ENCODE peak calls at places on chromosomes 7 and 10, in four cellular contexts. One of them, this sample, is unnamed.

GRCh38 chr7:156558198-156558597 is 82.4 kb upstream of the RNF32 start:
- DNase-seq in mucosa of descending colon: no peak
- DNase-seq in suprapubic skin: no peak
- DNase-seq in tibial nerve: no peak
- DNase-seq in this sample: no peak

GRCh38 chr10:46222364-46222935 is 64.3 kb upstream of the ANTXRL start:
- DNase-seq in mucosa of descending colon: no peak
- DNase-seq in suprapubic skin: no peak
- DNase-seq in tibial nerve: no peak
- DNase-seq in this sample: no peak

GRCh38 chr10:103476046-103476768 is 2.8 kb downstream of the CALHM3 start:
- DNase-seq in mucosa of descending colon: no peak
- DNase-seq in suprapubic skin: no peak
- DNase-seq in tibial nerve: no peak
- DNase-seq in this sample: no peak

GRCh38 chr10:122618461-122619165 is 58.1 kb downstream of the DMBT1 start:
- DNase-seq in mucosa of descending colon: no peak
- DNase-seq in suprapubic skin: no peak
- DNase-seq in tibial nerve: no peak
- DNase-seq in this sample: peak; percentile 31

GRCh38 chr7:141076377-141076776 is 2.5 kb downstream of the TMEM178B start:
- DNase-seq in mucosa of descending colon: no peak
- DNase-seq in suprapubic skin: no peak
- DNase-seq in tibial nerve: no peak
- DNase-seq in this sample: no peak

GRCh38 chr10:34759161-34759836 is 55.8 kb downstream of the PARD3 start:
- DNase-seq in mucosa of descending colon: no peak
- DNase-seq in suprapubic skin: no peak
- DNase-seq in tibial nerve: no peak
- DNase-seq in this sample: no peak

GRCh38 chr10:97131702-97132101 is 54.1 kb downstream of the SLIT1 start:
- DNase-seq in mucosa of descending colon: no peak
- DNase-seq in suprapubic skin: no peak
- DNase-seq in tibial nerve: no peak
- DNase-seq in this sample: no peak

GRCh38 chr10:5890519-5890878 is 456 bp downstream of the FBH1 start:
- DNase-seq in mucosa of descending colon: peak; percentile 62
- DNase-seq in suprapubic skin: peak; percentile 72
- DNase-seq in tibial nerve: no peak
- DNase-seq in this sample: no peak

GRCh38 chr7:114784756-114785155 is 137.1 kb upstream of the MDFIC start:
- DNase-seq in mucosa of descending colon: no peak
- DNase-seq in suprapubic skin: no peak
- DNase-seq in tibial nerve: no peak
- DNase-seq in this sample: no peak

GRCh38 chr10:100510533-100511308 is 8.9 kb downstream of the SEC31B start:
- DNase-seq in mucosa of descending colon: no peak
- DNase-seq in suprapubic skin: no peak
- DNase-seq in tibial nerve: no peak
- DNase-seq in this sample: peak; percentile 63

GRCh38 chr7:105352018-105352612 is 36.6 kb downstream of the SRPK2 start:
- DNase-seq in mucosa of descending colon: peak; percentile 77
- DNase-seq in suprapubic skin: no peak
- DNase-seq in tibial nerve: peak; percentile 78
- DNase-seq in this sample: peak; percentile 42

GRCh38 chr7:49928787-49929186 is 155.3 kb downstream of the VWC2 start:
- DNase-seq in mucosa of descending colon: no peak
- DNase-seq in suprapubic skin: no peak
- DNase-seq in tibial nerve: no peak
- DNase-seq in this sample: no peak

GRCh38 chr10:68871105-68871711 is 29.9 kb upstream of the DDX50 start:
- DNase-seq in mucosa of descending colon: no peak
- DNase-seq in suprapubic skin: no peak
- DNase-seq in tibial nerve: no peak
- DNase-seq in this sample: no peak

GRCh38 chr10:36725581-36726520 is 399.5 kb upstream of the ANKRD30A start:
- DNase-seq in mucosa of descending colon: no peak
- DNase-seq in suprapubic skin: no peak
- DNase-seq in tibial nerve: no peak
- DNase-seq in this sample: no peak

GRCh38 chr7:391411-391951 is 101.5 kb downstream of the FOXL3 start:
- DNase-seq in mucosa of descending colon: peak; percentile 44
- DNase-seq in suprapubic skin: peak; percentile 63
- DNase-seq in tibial nerve: no peak
- DNase-seq in this sample: peak; percentile 69

GRCh38 chr7:149220534-149220933 is 18.9 kb upstream of the ZNF212 start:
- DNase-seq in mucosa of descending colon: no peak
- DNase-seq in suprapubic skin: no peak
- DNase-seq in tibial nerve: no peak
- DNase-seq in this sample: no peak

GRCh38 chr7:90843467-90843866 is 247.3 kb downstream of the CDK14 start:
- DNase-seq in mucosa of descending colon: no peak
- DNase-seq in suprapubic skin: no peak
- DNase-seq in tibial nerve: no peak
- DNase-seq in this sample: no peak

GRCh38 chr7:876972-877311 is 588 bp downstream of the GET4 start:
- DNase-seq in mucosa of descending colon: peak; percentile 83
- DNase-seq in suprapubic skin: no peak
- DNase-seq in tibial nerve: no peak
- DNase-seq in this sample: no peak

GRCh38 chr7:17679427-17679826 is 260.9 kb downstream of the SNX13 start:
- DNase-seq in mucosa of descending colon: no peak
- DNase-seq in suprapubic skin: no peak
- DNase-seq in tibial nerve: peak; percentile 52
- DNase-seq in this sample: no peak

GRCh38 chr10:119190353-119190752 is 11.7 kb upstream of the PRDX3 start:
- DNase-seq in mucosa of descending colon: no peak
- DNase-seq in suprapubic skin: no peak
- DNase-seq in tibial nerve: no peak
- DNase-seq in this sample: no peak

GRCh38 chr10:93871805-93872204 is 22.0 kb upstream of the SLC35G1 start:
- DNase-seq in mucosa of descending colon: no peak
- DNase-seq in suprapubic skin: no peak
- DNase-seq in tibial nerve: no peak
- DNase-seq in this sample: no peak

GRCh38 chr10:777913-778479 is 88.5 kb upstream of the DIP2C start:
- DNase-seq in mucosa of descending colon: no peak
- DNase-seq in suprapubic skin: no peak
- DNase-seq in tibial nerve: no peak
- DNase-seq in this sample: no peak

GRCh38 chr7:44473295-44473694 is 17.2 kb downstream of the NUDCD3 start:
- DNase-seq in mucosa of descending colon: no peak
- DNase-seq in suprapubic skin: no peak
- DNase-seq in tibial nerve: no peak
- DNase-seq in this sample: no peak

GRCh38 chr10:12742776-12743175 is 258.7 kb downstream of the CCDC3 start:
- DNase-seq in mucosa of descending colon: no peak
- DNase-seq in suprapubic skin: no peak
- DNase-seq in tibial nerve: no peak
- DNase-seq in this sample: no peak

GRCh38 chr10:96093948-96094347 is 36.1 kb upstream of the ZNF518A start:
- DNase-seq in mucosa of descending colon: no peak
- DNase-seq in suprapubic skin: no peak
- DNase-seq in tibial nerve: no peak
- DNase-seq in this sample: no peak

GRCh38 chr10:20765066-20765465 is 132.0 kb downstream of the NEBL start:
- DNase-seq in mucosa of descending colon: no peak
- DNase-seq in suprapubic skin: no peak
- DNase-seq in tibial nerve: no peak
- DNase-seq in this sample: no peak

GRCh38 chr7:105584165-105584564 is 2.9 kb upstream of the EFCAB10 start:
- DNase-seq in mucosa of descending colon: no peak
- DNase-seq in suprapubic skin: no peak
- DNase-seq in tibial nerve: no peak
- DNase-seq in this sample: no peak

GRCh38 chr10:5629789-5630436 is 36.5 kb downstream of the ASB13 start:
- DNase-seq in mucosa of descending colon: peak; percentile 81
- DNase-seq in suprapubic skin: no peak
- DNase-seq in tibial nerve: peak; percentile 96
- DNase-seq in this sample: no peak

GRCh38 chr10:16777473-16778370 is 39.5 kb downstream of the RSU1 start:
- DNase-seq in mucosa of descending colon: no peak
- DNase-seq in suprapubic skin: no peak
- DNase-seq in tibial nerve: no peak
- DNase-seq in this sample: no peak

GRCh38 chr7:73663033-73663432 is 4.6 kb upstream of the VPS37D start:
- DNase-seq in mucosa of descending colon: no peak
- DNase-seq in suprapubic skin: no peak
- DNase-seq in tibial nerve: no peak
- DNase-seq in this sample: no peak

GRCh38 chr10:97356318-97356914 is 21.9 kb upstream of the FRAT2 start:
- DNase-seq in mucosa of descending colon: no peak
- DNase-seq in suprapubic skin: no peak
- DNase-seq in tibial nerve: no peak
- DNase-seq in this sample: no peak

GRCh38 chr10:82397859-82398258 is 522.9 kb downstream of the NRG3 start:
- DNase-seq in mucosa of descending colon: no peak
- DNase-seq in suprapubic skin: no peak
- DNase-seq in tibial nerve: no peak
- DNase-seq in this sample: no peak

GRCh38 chr7:41981046-41982040 is 255.7 kb downstream of the GLI3 start:
- DNase-seq in mucosa of descending colon: no peak
- DNase-seq in suprapubic skin: no peak
- DNase-seq in tibial nerve: no peak
- DNase-seq in this sample: no peak
- H3K4me1 ChIP-seq in mucosa of descending colon: no peaks in the 10 kb centered on the region
- H3K4me1 ChIP-seq in suprapubic skin: peaks cover 19% of the 10 kb centered on the region
- H3K4me1 ChIP-seq in tibial nerve: peaks cover 3% of the 10 kb centered on the region
- H3K4me1 ChIP-seq in this sample: no peaks in the 10 kb centered on the region

DNA sequence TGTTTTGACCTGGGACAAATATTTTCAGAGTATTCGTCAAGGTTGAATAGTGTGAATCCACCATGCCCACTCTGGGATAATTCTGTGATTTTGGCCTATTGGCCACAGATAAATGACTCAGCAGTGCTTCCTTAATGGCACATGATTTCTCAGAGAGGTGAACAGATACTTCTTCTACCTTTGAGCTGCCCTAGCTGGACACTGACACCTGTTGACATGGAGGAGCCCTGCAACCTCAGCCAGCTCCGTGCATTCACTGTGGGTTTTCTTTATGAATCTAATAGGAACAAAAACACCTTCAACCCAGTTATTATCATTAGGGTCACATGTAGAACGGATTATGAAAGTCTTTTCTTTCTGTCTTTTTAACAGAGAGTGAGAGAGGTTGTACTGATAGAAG is 41.0 kb upstream of the HPS1 start:
- DNase-seq in mucosa of descending colon: no peak
- DNase-seq in suprapubic skin: no peak
- DNase-seq in tibial nerve: no peak
- DNase-seq in this sample: no peak
- H3K4me3 ChIP-seq in mucosa of descending colon: no peak overlapping the region
- H3K4me3 ChIP-seq in suprapubic skin: no peak overlapping the region
- H3K4me3 ChIP-seq in tibial nerve: no peak overlapping the region
- H3K4me3 ChIP-seq in this sample: no peak overlapping the region

GRCh38 chr7:57867884-57868701 is 418.1 kb downstream of the ZNF716 start:
- DNase-seq in mucosa of descending colon: no peak
- DNase-seq in suprapubic skin: peak; percentile 63
- DNase-seq in tibial nerve: no peak
- DNase-seq in this sample: peak; percentile 51
- TF ChIP-seq CTCF in mucosa of descending colon: no peak
- TF ChIP-seq CTCF in suprapubic skin: no peak
- TF ChIP-seq CTCF in tibial nerve: no peak
- TF ChIP-seq CTCF in this sample: no peak

GRCh38 chr10:121092341-121093099 is 241.4 kb downstream of the WDR11 start:
- DNase-seq in mucosa of descending colon: no peak
- DNase-seq in suprapubic skin: no peak
- DNase-seq in tibial nerve: peak; percentile 36
- DNase-seq in this sample: peak; percentile 32
- H3K4me1 ChIP-seq in mucosa of descending colon: peaks cover 7% of the 10 kb centered on the region
- H3K4me1 ChIP-seq in suprapubic skin: peaks cover 10% of the 10 kb centered on the region
- H3K4me1 ChIP-seq in tibial nerve: no peaks in the 10 kb centered on the region
- H3K4me1 ChIP-seq in this sample: no peaks in the 10 kb centered on the region

GRCh38 chr10:112182808-112183328 is 697 bp downstream of the GPAM start:
- DNase-seq in mucosa of descending colon: no peak
- DNase-seq in suprapubic skin: no peak
- DNase-seq in tibial nerve: no peak
- DNase-seq in this sample: no peak

GRCh38 chr10:112183329-112184051 is at the start of gene GPAM:
- DNase-seq in mucosa of descending colon: peak; percentile 96
- DNase-seq in suprapubic skin: peak; percentile 97
- DNase-seq in tibial nerve: peak; percentile 98
- DNase-seq in this sample: peak; percentile 93

GRCh38 chr10:112185959-112186358 is 2.4 kb upstream of the GPAM start:
- DNase-seq in mucosa of descending colon: no peak
- DNase-seq in suprapubic skin: no peak
- DNase-seq in tibial nerve: no peak
- DNase-seq in this sample: no peak

GRCh38 chr10:112184052-112184371 is 447 bp upstream of the GPAM start:
- DNase-seq in mucosa of descending colon: no peak
- DNase-seq in suprapubic skin: no peak
- DNase-seq in tibial nerve: no peak
- DNase-seq in this sample: no peak

GRCh38 chr10:112184379-112184778 is 814 bp upstream of the GPAM start:
- DNase-seq in mucosa of descending colon: no peak
- DNase-seq in suprapubic skin: no peak
- DNase-seq in tibial nerve: no peak
- DNase-seq in this sample: no peak
- H3K4me3 ChIP-seq in mucosa of descending colon: no peak overlapping the region
- H3K4me3 ChIP-seq in suprapubic skin: no peak overlapping the region
- H3K4me3 ChIP-seq in tibial nerve: no peak overlapping the region
- H3K4me3 ChIP-seq in this sample: peak overlapping the region; percentile 79

GRCh38 chr10:131115801-131116200 is 195.7 kb downstream of the TCERG1L start:
- DNase-seq in mucosa of descending colon: no peak
- DNase-seq in suprapubic skin: no peak
- DNase-seq in tibial nerve: no peak
- DNase-seq in this sample: no peak
- TF ChIP-seq CTCF in mucosa of descending colon: no peak
- TF ChIP-seq CTCF in suprapubic skin: no peak
- TF ChIP-seq CTCF in tibial nerve: no peak
- TF ChIP-seq CTCF in this sample: no peak